ENCODE peak calls at places on chromosomes 2 and 18, in five cellular contexts. O is pancreas, R is amygdala, D is GM12864, J is HEK293T. F is an unnamed sample.

GRCh38 chr2:39479696-39480095 is 42.6 kb upstream of the MAP4K3 start:
- DNase-seq in O (no peak), R (no peak), D (no peak), J (no peak), F (no peak)

GRCh38 chr2:47076586-47077441 is 78.3 kb downstream of the STPG4 start:
- DNase-seq in O (no peak), R (no peak), D (no peak), J (no peak), F (peak)

GRCh38 chr2:108587621-108588020 is 53.4 kb downstream of the LIMS1 start:
- DNase-seq in O (no peak), R (no peak), D (no peak), J (no peak), F (no peak)

GRCh38 chr2:204545861-204546773 is 842 bp downstream of the PARD3B start:
- DNase-seq in O (peak), R (no peak), D (no peak), J (peak), F (no peak)

GRCh38 chr18:28652654-28653053 is 475.7 kb upstream of the CDH2 start:
- DNase-seq in O (no peak), R (no peak), D (no peak), J (no peak), F (no peak)

GRCh38 chr2:45009928-45010705 is 865 bp upstream of the SIX2 start:
- DNase-seq in O (peak), R (no peak), D (no peak), J (peak), F (peak)

GRCh38 chr2:179106342-179107178 is 56.6 kb upstream of the CCDC141 start:
- DNase-seq in O (no peak), R (no peak), D (no peak), J (no peak), F (peak)

GRCh38 chr2:226609361-226609760 is 190.3 kb downstream of the IRS1 start:
- DNase-seq in O (no peak), R (no peak), D (no peak), J (no peak), F (no peak)

GRCh38 chr2:189024861-189025618 is 50.9 kb downstream of the COL3A1 start:
- DNase-seq in O (no peak), R (no peak), D (no peak), J (peak), F (no peak)

GRCh38 chr2:65901809-65902208 is 469.4 kb upstream of the SPRED2 start:
- DNase-seq in O (no peak), R (no peak), D (no peak), J (no peak), F (no peak)

GRCh38 chr18:74534981-74535649 is 815 bp downstream of the CNDP1 start:
- DNase-seq in O (no peak), R (no peak), D (peak), J (no peak), F (no peak)

GRCh38 chr2:50525423-50525822 is 506.5 kb downstream of the NRXN1 start:
- DNase-seq in O (no peak), R (no peak), D (no peak), J (no peak), F (no peak)

GRCh38 chr2:239876241-239876947 is 148.7 kb downstream of the NDUFA10 start:
- DNase-seq in O (no peak), R (no peak), D (no peak), J (no peak), F (no peak)

GRCh38 chr18:44033144-44033543 is 647.5 kb upstream of the SETBP1 start:
- DNase-seq in O (no peak), R (no peak), D (no peak), J (no peak), F (no peak)

GRCh38 chr18:12307871-12308385 is at the start of gene TUBB6:
- DNase-seq in O (peak), R (no peak), D (no peak), J (peak), F (peak)

GRCh38 chr18:65788373-65788772 is 37.6 kb downstream of the CDH7 start:
- DNase-seq in O (no peak), R (no peak), D (no peak), J (peak), F (no peak)

F was measured in tibial nerve.